ENCODE peak calls at places on chromosome 1, in six cellular contexts. Z is mucosa of descending colon, H is heart right ventricle, Q is tibial artery, N is glutamatergic neuron, D is PC-9. T is an unnamed sample.

GRCh38 chr1:83626603-83627002 is 372.3 kb downstream of the TTLL7 start:
- DNase-seq in Z (no peak), H (no peak), Q (no peak), N (no peak), D (no peak), T (no peak)

GRCh38 chr1:109027841-109028240 is 14.1 kb downstream of the WDR47 start:
- DNase-seq in Z (no peak), H (no peak), Q (no peak), N (no peak), D (no peak), T (no peak)

GRCh38 chr1:224080082-224080774 is 33.7 kb upstream of the FBXO28 start:
- DNase-seq in Z (no peak), H (no peak), Q (no peak), N (no peak), D (peak; percentile 93), T (no peak)

GRCh38 chr1:31815307-31815645 is 546 bp downstream of the SPOCD1 start:
- DNase-seq in Z (no peak), H (no peak), Q (no peak), N (no peak), D (no peak), T (no peak)

GRCh38 chr1:163914785-163915413 is 593.1 kb downstream of the NUF2 start:
- DNase-seq in Z (no peak), H (no peak), Q (no peak), N (no peak), D (no peak), T (no peak)

GRCh38 chr1:42981871-42982270 is 23.2 kb upstream of the SLC2A1 start:
- DNase-seq in Z (no peak), H (no peak), Q (no peak), N (peak; percentile 20), D (no peak), T (no peak)

GRCh38 chr1:203563291-203563690 is 63.3 kb upstream of the ATP2B4 start:
- DNase-seq in Z (no peak), H (no peak), Q (no peak), N (no peak), D (no peak), T (no peak)

GRCh38 chr1:198730952-198731351 is 92.1 kb downstream of the PTPRC start:
- DNase-seq in Z (no peak), H (no peak), Q (no peak), N (no peak), D (no peak), T (no peak)

GRCh38 chr1:155053531-155054105 is 2.5 kb downstream of the ADAM15 start:
- DNase-seq in Z (peak; percentile 33), H (no peak), Q (no peak), N (no peak), D (no peak), T (no peak)

GRCh38 chr1:155060736-155061135 is 2.8 kb upstream of the EFNA4 start:
- DNase-seq in Z (no peak), H (no peak), Q (no peak), N (no peak), D (no peak), T (no peak)

GRCh38 chr1:155057104-155057503 is 6.0 kb downstream of the ADAM15 start:
- DNase-seq in Z (no peak), H (no peak), Q (no peak), N (no peak), D (no peak), T (no peak)

GRCh38 chr1:155061381-155062150 is 2.0 kb upstream of the EFNA4 start:
- DNase-seq in Z (peak; percentile 92), H (peak; percentile 92), Q (peak; percentile 86), N (peak; percentile 99), D (peak; percentile 72), T (peak; percentile 92)

GRCh38 chr1:155057788-155058211 is 5.7 kb upstream of the EFNA4 start:
- DNase-seq in Z (no peak), H (no peak), Q (no peak), N (no peak), D (no peak), T (no peak)
- TF ChIP-seq CTCF in Z (no peak), H (no peak), Q (no peak), N (no peak), D (peak; percentile 24), T (no peak)

GRCh38 chr1:54809496-54810074 is 8.5 kb upstream of the TTC22 start:
- DNase-seq in Z (no peak), H (no peak), Q (peak; percentile 40), N (no peak), D (peak; percentile 22), T (no peak)

GRCh38 chr1:54807756-54808155 is 6.6 kb upstream of the TTC22 start:
- DNase-seq in Z (no peak), H (no peak), Q (no peak), N (no peak), D (peak; percentile 8), T (no peak)

GRCh38 chr1:54810144-54810942 is 9.2 kb upstream of the TTC22 start:
- DNase-seq in Z (no peak), H (peak; percentile 60), Q (no peak), N (peak; percentile 87), D (peak; percentile 33), T (peak; percentile 85)

GRCh38 chr1:54806931-54807611 is 5.9 kb upstream of the TTC22 start:
- DNase-seq in Z (no peak), H (no peak), Q (peak; percentile 21), N (no peak), D (peak; percentile 73), T (no peak)

DNA sequence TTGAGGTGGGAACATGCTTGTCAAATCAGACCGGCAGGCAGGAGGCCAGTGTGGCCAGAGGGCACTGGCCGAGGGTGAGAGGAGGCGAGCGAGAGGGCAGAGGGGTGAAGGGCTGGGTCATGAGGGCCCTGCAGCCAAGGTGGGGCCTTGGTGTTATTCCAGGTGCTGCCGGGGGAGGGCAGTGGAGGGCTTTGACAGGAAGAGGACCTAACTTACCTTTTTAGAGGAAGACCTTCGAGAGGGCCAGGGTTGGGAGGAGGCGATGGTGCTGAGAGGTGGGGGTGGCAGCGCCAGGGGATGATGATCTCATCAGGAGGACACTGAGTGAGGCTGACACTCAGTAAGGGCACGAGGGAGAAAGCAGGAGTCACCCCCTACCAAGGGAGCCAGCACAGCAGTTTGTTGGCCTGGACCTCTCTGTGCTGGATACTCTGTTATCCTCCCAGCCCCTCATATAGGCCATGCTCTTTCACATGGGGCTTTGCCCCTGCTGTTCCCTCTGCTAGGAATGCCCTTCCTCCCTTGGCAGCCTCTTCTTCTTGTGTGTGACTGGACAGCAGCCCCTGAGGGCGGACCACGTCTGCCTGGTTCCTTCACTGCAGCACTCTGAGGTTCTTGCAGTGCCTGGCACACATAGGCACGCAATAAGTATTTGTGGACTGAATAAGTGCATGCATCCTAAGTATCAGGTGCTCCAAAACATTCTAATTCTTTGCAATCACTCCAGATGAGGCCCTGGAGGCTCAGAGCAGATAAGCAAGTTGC is 7.5 kb upstream of the TTC22 start:
- DNase-seq in Z (no peak), H (no peak), Q (peak; percentile 58), N (no peak), D (peak; percentile 10), T (no peak)
- TF ChIP-seq CTCF in Z (no peak), H (no peak), Q (no peak), N (peak; percentile 18), D (peak; percentile 32), T (no peak)

GRCh38 chr1:26234644-26235384 is 814 bp downstream of the CEP85 start:
- DNase-seq in Z (no peak), H (no peak), Q (no peak), N (peak; percentile 44), D (no peak), T (peak; percentile 32)
- TF ChIP-seq CTCF in Z (no peak), H (no peak), Q (no peak), N (no peak), D (no peak), T (no peak)

DNA sequence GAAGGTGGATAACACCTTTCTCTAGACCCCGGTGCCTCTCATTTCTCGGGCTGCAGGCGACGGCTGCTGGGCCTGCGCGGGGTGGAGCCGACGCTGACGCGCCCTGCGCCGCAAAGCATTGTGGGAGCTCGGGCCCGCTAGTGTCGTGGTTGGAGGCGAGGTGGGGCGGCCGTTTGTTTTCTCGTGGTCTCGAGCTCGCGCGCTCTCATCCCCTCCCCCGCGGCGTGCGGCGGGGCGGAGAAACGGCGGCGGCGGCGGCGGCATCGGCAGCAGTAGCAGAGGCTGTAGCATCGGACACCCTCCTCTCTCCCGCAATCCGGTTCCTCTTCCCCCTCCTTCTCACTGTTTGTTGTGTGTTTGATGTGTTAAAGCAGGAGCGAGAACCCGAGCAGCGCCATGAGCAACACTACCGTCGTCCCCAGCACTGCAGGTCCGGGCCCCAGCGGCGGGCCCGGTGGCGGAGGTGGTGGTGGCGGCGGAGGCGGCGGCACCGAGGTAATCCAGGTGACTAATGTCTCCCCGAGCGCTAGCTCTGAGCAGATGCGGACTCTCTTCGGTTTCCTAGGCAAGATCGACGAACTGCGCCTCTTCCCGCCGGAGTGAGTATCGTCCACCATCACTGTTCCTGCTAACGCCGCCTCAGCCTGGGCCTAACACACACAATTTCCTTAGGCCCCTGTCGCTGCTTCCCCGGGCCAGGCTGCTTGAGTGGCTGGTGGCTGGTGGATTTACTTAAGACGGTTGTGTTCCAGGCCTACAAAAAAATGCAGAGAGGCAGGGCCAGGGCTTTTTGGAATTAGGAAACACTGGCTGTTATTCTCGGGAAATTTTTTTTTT is at the start of gene SRSF11:
- DNase-seq in Z (peak; percentile 97), H (peak; percentile 98), Q (peak; percentile 98), N (peak; percentile 99), D (peak; percentile 82), T (peak; percentile 91)
- TF ChIP-seq CTCF in Z (no peak), H (peak; percentile 23), Q (no peak), N (no peak), D (no peak), T (no peak)

T was measured in GM20000.